ENCODE peak calls at places on chromosomes 2 and 18, in nine cellular contexts. One of them, this sample, is unnamed.

GRCh38 chr2:68936889-68937288 is 15.8 kb downstream of the GKN2 start:
- DNase-seq in fibroblast of lung: peak; percentile 42
- DNase-seq in neural progenitor cell: no peak
- DNase-seq in stomach: no peak
- DNase-seq in ovary: no peak
- DNase-seq in BE2C: no peak
- DNase-seq in suprapubic skin: no peak
- DNase-seq in sigmoid colon: no peak
- DNase-seq in Caco-2: no peak
- DNase-seq in this sample: no peak

GRCh38 chr2:204628926-204629661 is 83.8 kb downstream of the PARD3B start:
- DNase-seq in suprapubic skin: no peak
- DNase-seq in neural progenitor cell: no peak
- DNase-seq in BE2C: no peak
- DNase-seq in stomach: no peak
- DNase-seq in sigmoid colon: no peak
- DNase-seq in fibroblast of lung: peak; percentile 43
- DNase-seq in ovary: no peak
- DNase-seq in Caco-2: no peak
- DNase-seq in this sample: no peak

GRCh38 chr2:202612145-202612544 is 22.6 kb upstream of the FAM117B start:
- DNase-seq in ovary: no peak
- DNase-seq in Caco-2: no peak
- DNase-seq in fibroblast of lung: no peak
- DNase-seq in suprapubic skin: no peak
- DNase-seq in sigmoid colon: no peak
- DNase-seq in stomach: no peak
- DNase-seq in BE2C: no peak
- DNase-seq in neural progenitor cell: no peak
- DNase-seq in this sample: no peak

GRCh38 chr2:182435754-182436153 is 8.9 kb upstream of the PDE1A start:
- DNase-seq in Caco-2: no peak
- DNase-seq in neural progenitor cell: no peak
- DNase-seq in ovary: no peak
- DNase-seq in suprapubic skin: no peak
- DNase-seq in fibroblast of lung: peak; percentile 56
- DNase-seq in stomach: no peak
- DNase-seq in sigmoid colon: no peak
- DNase-seq in BE2C: no peak
- DNase-seq in this sample: no peak

GRCh38 chr18:27608742-27609141 is 423.6 kb upstream of the CHST9 start:
- DNase-seq in neural progenitor cell: no peak
- DNase-seq in Caco-2: no peak
- DNase-seq in suprapubic skin: no peak
- DNase-seq in ovary: no peak
- DNase-seq in BE2C: no peak
- DNase-seq in stomach: no peak
- DNase-seq in sigmoid colon: no peak
- DNase-seq in fibroblast of lung: no peak
- DNase-seq in this sample: peak; percentile 23

GRCh38 chr2:207219716-207220414 is 54.1 kb upstream of the KLF7 start:
- DNase-seq in suprapubic skin: no peak
- DNase-seq in neural progenitor cell: no peak
- DNase-seq in Caco-2: no peak
- DNase-seq in sigmoid colon: no peak
- DNase-seq in fibroblast of lung: peak; percentile 90
- DNase-seq in stomach: no peak
- DNase-seq in BE2C: peak; percentile 24
- DNase-seq in ovary: no peak
- DNase-seq in this sample: peak; percentile 26

GRCh38 chr2:238895901-238896600 is 48.2 kb downstream of the TWIST2 start:
- DNase-seq in suprapubic skin: peak; percentile 87
- DNase-seq in fibroblast of lung: peak; percentile 95
- DNase-seq in stomach: peak; percentile 31
- DNase-seq in BE2C: no peak
- DNase-seq in neural progenitor cell: peak; percentile 57
- DNase-seq in ovary: peak; percentile 86
- DNase-seq in sigmoid colon: peak; percentile 94
- DNase-seq in Caco-2: no peak
- DNase-seq in this sample: peak; percentile 98

GRCh38 chr2:148298201-148298600 is 277.3 kb downstream of the MBD5 start:
- DNase-seq in suprapubic skin: no peak
- DNase-seq in fibroblast of lung: peak; percentile 39
- DNase-seq in BE2C: no peak
- DNase-seq in stomach: no peak
- DNase-seq in ovary: no peak
- DNase-seq in neural progenitor cell: no peak
- DNase-seq in Caco-2: no peak
- DNase-seq in sigmoid colon: no peak
- DNase-seq in this sample: no peak

GRCh38 chr2:206088248-206088647 is 2.3 kb upstream of the INO80D start:
- DNase-seq in neural progenitor cell: no peak
- DNase-seq in fibroblast of lung: no peak
- DNase-seq in stomach: no peak
- DNase-seq in ovary: no peak
- DNase-seq in BE2C: no peak
- DNase-seq in Caco-2: no peak
- DNase-seq in sigmoid colon: no peak
- DNase-seq in suprapubic skin: no peak
- DNase-seq in this sample: no peak

GRCh38 chr2:74457549-74458131 is 598 bp upstream of the WBP1 start:
- DNase-seq in BE2C: peak; percentile 67
- DNase-seq in sigmoid colon: peak; percentile 79
- DNase-seq in Caco-2: peak; percentile 87
- DNase-seq in fibroblast of lung: no peak
- DNase-seq in neural progenitor cell: peak; percentile 86
- DNase-seq in ovary: peak; percentile 68
- DNase-seq in suprapubic skin: peak; percentile 85
- DNase-seq in stomach: peak; percentile 74
- DNase-seq in this sample: no peak

GRCh38 chr18:27313678-27314077 is 128.6 kb upstream of the CHST9 start:
- DNase-seq in fibroblast of lung: no peak
- DNase-seq in neural progenitor cell: no peak
- DNase-seq in suprapubic skin: no peak
- DNase-seq in Caco-2: no peak
- DNase-seq in sigmoid colon: no peak
- DNase-seq in BE2C: no peak
- DNase-seq in stomach: no peak
- DNase-seq in ovary: no peak
- DNase-seq in this sample: no peak

GRCh38 chr2:129133692-129134641 is 815.3 kb upstream of the HS6ST1 start:
- DNase-seq in stomach: no peak
- DNase-seq in Caco-2: no peak
- DNase-seq in BE2C: no peak
- DNase-seq in ovary: no peak
- DNase-seq in sigmoid colon: no peak
- DNase-seq in fibroblast of lung: no peak
- DNase-seq in suprapubic skin: no peak
- DNase-seq in neural progenitor cell: no peak
- DNase-seq in this sample: no peak

GRCh38 chr18:47826157-47827074 is 104.0 kb downstream of the SMAD2 start:
- DNase-seq in fibroblast of lung: no peak
- DNase-seq in Caco-2: no peak
- DNase-seq in sigmoid colon: no peak
- DNase-seq in ovary: no peak
- DNase-seq in BE2C: no peak
- DNase-seq in stomach: no peak
- DNase-seq in neural progenitor cell: no peak
- DNase-seq in suprapubic skin: no peak
- DNase-seq in this sample: no peak

GRCh38 chr2:172270278-172271079 is 156.9 kb upstream of the ITGA6 start:
- DNase-seq in fibroblast of lung: no peak
- DNase-seq in sigmoid colon: no peak
- DNase-seq in suprapubic skin: no peak
- DNase-seq in BE2C: no peak
- DNase-seq in ovary: no peak
- DNase-seq in Caco-2: peak; percentile 44
- DNase-seq in neural progenitor cell: peak; percentile 52
- DNase-seq in stomach: peak; percentile 82
- DNase-seq in this sample: no peak

GRCh38 chr18:3816601-3817363 is 366.8 kb downstream of the TGIF1 start:
- DNase-seq in ovary: no peak
- DNase-seq in neural progenitor cell: no peak
- DNase-seq in fibroblast of lung: peak; percentile 95
- DNase-seq in suprapubic skin: no peak
- DNase-seq in BE2C: no peak
- DNase-seq in stomach: no peak
- DNase-seq in Caco-2: no peak
- DNase-seq in sigmoid colon: no peak
- DNase-seq in this sample: no peak

GRCh38 chr18:23822590-23823385 is 133.5 kb downstream of the LAMA3 start:
- DNase-seq in stomach: no peak
- DNase-seq in neural progenitor cell: no peak
- DNase-seq in ovary: no peak
- DNase-seq in suprapubic skin: no peak
- DNase-seq in Caco-2: no peak
- DNase-seq in sigmoid colon: no peak
- DNase-seq in fibroblast of lung: peak; percentile 87
- DNase-seq in BE2C: no peak
- DNase-seq in this sample: no peak

GRCh38 chr2:98118161-98118560 is 31.2 kb downstream of the VWA3B start:
- DNase-seq in Caco-2: no peak
- DNase-seq in ovary: no peak
- DNase-seq in suprapubic skin: no peak
- DNase-seq in stomach: no peak
- DNase-seq in neural progenitor cell: no peak
- DNase-seq in sigmoid colon: no peak
- DNase-seq in fibroblast of lung: peak; percentile 84
- DNase-seq in BE2C: no peak
- DNase-seq in this sample: no peak

GRCh38 chr2:57278451-57278850 is 768.2 kb upstream of the VRK2 start:
- DNase-seq in fibroblast of lung: no peak
- DNase-seq in Caco-2: no peak
- DNase-seq in suprapubic skin: no peak
- DNase-seq in sigmoid colon: no peak
- DNase-seq in stomach: no peak
- DNase-seq in ovary: no peak
- DNase-seq in BE2C: no peak
- DNase-seq in neural progenitor cell: no peak
- DNase-seq in this sample: no peak
- H3K4me3 ChIP-seq in fibroblast of lung: no peak overlapping the region
- H3K4me3 ChIP-seq in Caco-2: no peak overlapping the region
- H3K4me3 ChIP-seq in suprapubic skin: no peak overlapping the region
- H3K4me3 ChIP-seq in sigmoid colon: no peak overlapping the region
- H3K4me3 ChIP-seq in stomach: no peak overlapping the region
- H3K4me3 ChIP-seq in ovary: no peak overlapping the region
- H3K4me3 ChIP-seq in BE2C: no peak overlapping the region
- H3K4me3 ChIP-seq in neural progenitor cell: no peak overlapping the region
- H3K4me3 ChIP-seq in this sample: no peak overlapping the region

DNA sequence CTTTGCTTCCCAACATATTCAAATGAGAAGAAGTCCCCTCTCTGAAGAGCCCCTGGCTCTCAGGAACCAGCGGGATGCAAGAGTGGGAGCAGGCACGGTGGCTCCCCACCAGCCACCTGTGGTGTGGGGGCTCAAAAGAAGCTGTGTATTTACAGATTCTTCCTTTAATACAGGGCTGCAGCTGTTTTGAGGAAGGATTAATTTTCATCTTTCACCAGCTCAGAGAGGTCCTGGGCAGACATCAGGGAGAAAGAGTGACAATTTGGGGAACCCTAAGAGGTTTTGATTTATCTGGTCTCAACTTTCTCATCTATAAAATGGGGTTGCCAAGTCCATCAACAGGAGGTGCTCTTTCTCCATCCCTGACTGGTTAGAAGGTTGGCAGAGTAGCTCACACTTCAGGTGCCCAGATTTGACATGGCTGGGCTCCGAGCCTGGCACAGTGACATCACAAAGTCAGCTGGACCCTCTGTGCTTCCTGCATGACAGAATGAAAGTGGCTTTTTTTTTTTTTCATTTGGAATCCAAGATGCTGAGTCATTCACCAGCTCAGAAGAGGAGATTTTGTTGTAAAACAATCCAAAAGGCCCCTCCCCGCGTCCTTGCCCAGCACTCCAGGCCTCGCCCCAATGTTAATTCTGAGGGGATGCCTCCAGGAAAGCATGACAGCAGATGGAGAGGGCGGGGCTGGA is 15.5 kb upstream of the SIX2 start:
- DNase-seq in fibroblast of lung: peak; percentile 84
- DNase-seq in sigmoid colon: no peak
- DNase-seq in ovary: no peak
- DNase-seq in Caco-2: no peak
- DNase-seq in stomach: no peak
- DNase-seq in BE2C: no peak
- DNase-seq in neural progenitor cell: no peak
- DNase-seq in suprapubic skin: no peak
- DNase-seq in this sample: peak; percentile 87
- TF ChIP-seq CTCF in fibroblast of lung: no peak
- TF ChIP-seq CTCF in sigmoid colon: no peak
- TF ChIP-seq CTCF in ovary: no peak
- TF ChIP-seq CTCF in Caco-2: no peak
- TF ChIP-seq CTCF in stomach: no peak
- TF ChIP-seq CTCF in BE2C: no peak
- TF ChIP-seq CTCF in neural progenitor cell: no peak
- TF ChIP-seq CTCF in suprapubic skin: no peak
- TF ChIP-seq CTCF in this sample: peak; percentile 43

GRCh38 chr2:96733931-96734330 is 5.9 kb downstream of the LMAN2L start:
- DNase-seq in Caco-2: no peak
- DNase-seq in BE2C: no peak
- DNase-seq in stomach: no peak
- DNase-seq in ovary: no peak
- DNase-seq in fibroblast of lung: no peak
- DNase-seq in neural progenitor cell: no peak
- DNase-seq in sigmoid colon: no peak
- DNase-seq in suprapubic skin: no peak
- DNase-seq in this sample: no peak
- H3K36me3 ChIP-seq in Caco-2: peaks cover 7% of the 10 kb centered on the region
- H3K36me3 ChIP-seq in BE2C: no peaks in the 10 kb centered on the region
- H3K36me3 ChIP-seq in stomach: peaks cover 87% of the 10 kb centered on the region
- H3K36me3 ChIP-seq in ovary: no peaks in the 10 kb centered on the region
- H3K36me3 ChIP-seq in fibroblast of lung: peaks cover 3% of the 10 kb centered on the region
- H3K36me3 ChIP-seq in neural progenitor cell: peaks cover 10% of the 10 kb centered on the region
- H3K36me3 ChIP-seq in sigmoid colon: peaks cover 70% of the 10 kb centered on the region
- H3K36me3 ChIP-seq in suprapubic skin: peaks cover 67% of the 10 kb centered on the region
- H3K36me3 ChIP-seq in this sample: peaks cover 46% of the 10 kb centered on the region

GRCh38 chr2:112155331-112156151 is 17.4 kb downstream of the FBLN7 start:
- DNase-seq in stomach: peak; percentile 17
- DNase-seq in BE2C: no peak
- DNase-seq in sigmoid colon: no peak
- DNase-seq in suprapubic skin: peak; percentile 74
- DNase-seq in Caco-2: no peak
- DNase-seq in ovary: no peak
- DNase-seq in fibroblast of lung: no peak
- DNase-seq in neural progenitor cell: no peak
- DNase-seq in this sample: peak; percentile 74
- H3K4me3 ChIP-seq in stomach: no peak overlapping the region
- H3K4me3 ChIP-seq in BE2C: no peak overlapping the region
- H3K4me3 ChIP-seq in sigmoid colon: no peak overlapping the region
- H3K4me3 ChIP-seq in suprapubic skin: no peak overlapping the region
- H3K4me3 ChIP-seq in Caco-2: no peak overlapping the region
- H3K4me3 ChIP-seq in ovary: no peak overlapping the region
- H3K4me3 ChIP-seq in fibroblast of lung: no peak overlapping the region
- H3K4me3 ChIP-seq in neural progenitor cell: no peak overlapping the region
- H3K4me3 ChIP-seq in this sample: no peak overlapping the region

DNA sequence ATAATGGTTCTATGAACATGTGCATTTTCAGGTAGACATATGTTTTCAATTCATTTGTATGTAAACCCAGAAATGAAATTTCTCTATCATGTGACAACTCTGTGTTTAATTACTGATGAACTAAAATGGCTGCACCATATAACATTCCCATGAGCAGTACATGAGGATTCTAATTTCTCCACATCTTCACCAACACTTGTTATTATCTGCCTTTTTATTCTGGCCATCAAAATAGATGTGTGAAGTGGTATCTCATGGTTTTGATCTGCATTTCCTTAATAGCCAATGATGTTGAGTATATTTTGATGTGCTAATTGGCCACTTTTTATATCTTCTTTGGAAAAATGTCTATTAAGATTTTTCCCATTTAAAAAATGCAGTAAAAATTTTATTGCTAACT is 205.1 kb upstream of the SMAD7 start:
- DNase-seq in BE2C: no peak
- DNase-seq in stomach: no peak
- DNase-seq in fibroblast of lung: no peak
- DNase-seq in suprapubic skin: no peak
- DNase-seq in Caco-2: no peak
- DNase-seq in ovary: no peak
- DNase-seq in sigmoid colon: no peak
- DNase-seq in neural progenitor cell: no peak
- DNase-seq in this sample: no peak
- TF ChIP-seq CTCF in BE2C: no peak
- TF ChIP-seq CTCF in stomach: no peak
- TF ChIP-seq CTCF in fibroblast of lung: no peak
- TF ChIP-seq CTCF in suprapubic skin: no peak
- TF ChIP-seq CTCF in Caco-2: no peak
- TF ChIP-seq CTCF in ovary: no peak
- TF ChIP-seq CTCF in sigmoid colon: no peak
- TF ChIP-seq CTCF in neural progenitor cell: no peak
- TF ChIP-seq CTCF in this sample: no peak